ENCODE peak calls at places on chromosome 7, in seven cellular contexts. U is cardiac muscle cell, O is breast epithelium, V is SJSA1, C is body of pancreas, X is GM23248, M is tibial artery. D is an unnamed sample.

GRCh38 chr7:77393261-77393660 is 22.9 kb downstream of the GSAP start:
- DNase-seq in M (no peak), O (no peak), X (peak; percentile 23), U (no peak), V (no peak), C (no peak), D (no peak)

GRCh38 chr7:77989981-77990566 is 191.5 kb downstream of the PHTF2 start:
- DNase-seq in M (no peak), O (no peak), U (no peak), V (no peak), C (no peak), X (no peak), D (no peak)

GRCh38 chr7:95758187-95758586 is 14.2 kb upstream of the DYNC1I1 start:
- DNase-seq in M (no peak), X (no peak), O (no peak), V (no peak), U (no peak), C (no peak), D (no peak)

GRCh38 chr7:158814637-158815036 is 14.7 kb downstream of the ESYT2 start:
- DNase-seq in X (no peak), M (no peak), C (no peak), O (no peak), U (no peak), V (no peak), D (no peak)

GRCh38 chr7:7956531-7957221 is 11.9 kb upstream of the GLCCI1 start:
- DNase-seq in U (no peak), M (no peak), V (no peak), X (peak; percentile 71), C (no peak), O (no peak), D (no peak)

GRCh38 chr7:26723140-26723539 is 141.2 kb downstream of the SKAP2 start:
- DNase-seq in O (no peak), U (no peak), X (no peak), C (no peak), V (no peak), M (no peak), D (no peak)

GRCh38 chr7:6430271-6430940 is 17.3 kb downstream of the DAGLB start:
- DNase-seq in O (no peak), V (no peak), C (no peak), U (peak; percentile 28), X (peak; percentile 65), M (no peak), D (no peak)

GRCh38 chr7:8216291-8216690 is 45.7 kb downstream of the ICA1 start:
- DNase-seq in M (no peak), V (no peak), X (no peak), O (no peak), U (no peak), C (no peak), D (no peak)

GRCh38 chr7:30453016-30453415 is 25.6 kb downstream of the NOD1 start:
- DNase-seq in C (peak; percentile 2), O (no peak), U (peak; percentile 65), X (no peak), M (no peak), V (no peak), D (no peak)
- H3K36me3 ChIP-seq in C (no peaks in the 10 kb centered on the region), O (peaks cover 7% of the 10 kb centered on the region), U (peaks cover 13% of the 10 kb centered on the region), X (peaks cover 12% of the 10 kb centered on the region), M (peaks cover 99% of the 10 kb centered on the region), V (peaks cover 45% of the 10 kb centered on the region), D (peaks cover 98% of the 10 kb centered on the region)

GRCh38 chr7:22694597-22695207 is 32.3 kb upstream of the IL6 start:
- DNase-seq in M (no peak), C (no peak), V (no peak), O (no peak), X (peak; percentile 24), U (no peak), D (no peak)

GRCh38 chr7:22695476-22696132 is 31.4 kb upstream of the IL6 start:
- DNase-seq in O (no peak), U (no peak), V (no peak), M (no peak), X (no peak), C (no peak), D (no peak)

GRCh38 chr7:22697322-22697859 is 29.6 kb upstream of the IL6 start:
- DNase-seq in C (no peak), U (no peak), M (no peak), X (no peak), O (no peak), V (no peak), D (no peak)

GRCh38 chr7:22697897-22698645 is 28.9 kb upstream of the IL6 start:
- DNase-seq in X (no peak), O (no peak), M (no peak), V (no peak), U (no peak), C (no peak), D (no peak)

DNA sequence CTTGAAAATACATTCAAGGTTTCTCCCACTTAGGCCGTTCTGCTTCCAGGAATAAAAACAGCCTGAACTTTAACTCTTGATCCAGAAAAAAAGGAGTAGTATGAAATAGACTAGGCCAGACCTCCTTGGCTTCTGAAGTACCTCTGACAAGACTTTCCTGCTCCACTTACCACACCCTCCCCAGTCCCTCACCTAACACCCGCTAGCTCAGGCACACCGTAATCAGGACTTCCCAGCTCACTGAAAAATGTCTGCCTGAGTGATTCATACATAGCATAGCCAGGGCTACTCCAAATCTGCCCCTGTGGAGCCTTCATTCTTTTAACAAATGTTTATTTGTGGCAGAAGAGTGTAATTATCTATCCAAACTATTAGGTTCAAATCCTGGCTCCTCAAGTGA is 30.3 kb upstream of the IL6 start:
- DNase-seq in O (no peak), U (no peak), V (no peak), C (no peak), M (no peak), X (no peak), D (no peak)
- H3K36me3 ChIP-seq in O (no peaks in the 10 kb centered on the region), U (no peaks in the 10 kb centered on the region), V (no peaks in the 10 kb centered on the region), C (no peaks in the 10 kb centered on the region), M (no peaks in the 10 kb centered on the region), X (no peaks in the 10 kb centered on the region), D (no peaks in the 10 kb centered on the region)

GRCh38 chr7:135197343-135197742 is 14.0 kb downstream of the WDR91 start:
- DNase-seq in M (no peak), U (no peak), O (no peak), X (no peak), V (peak; percentile 10), C (no peak), D (no peak)
- H3K36me3 ChIP-seq in M (peaks cover 94% of the 10 kb centered on the region), U (peaks cover 23% of the 10 kb centered on the region), O (no peaks in the 10 kb centered on the region), X (peaks cover 6% of the 10 kb centered on the region), V (peaks cover 88% of the 10 kb centered on the region), C (peaks cover 16% of the 10 kb centered on the region), D (peaks cover 96% of the 10 kb centered on the region)

GRCh38 chr7:104198673-104199278 is 9.0 kb downstream of the ORC5 start:
- DNase-seq in U (no peak), O (no peak), V (no peak), C (no peak), X (no peak), M (no peak), D (no peak)

GRCh38 chr7:104192434-104192833 is 15.4 kb downstream of the ORC5 start:
- DNase-seq in O (no peak), X (no peak), M (no peak), V (no peak), C (no peak), U (no peak), D (no peak)

DNA sequence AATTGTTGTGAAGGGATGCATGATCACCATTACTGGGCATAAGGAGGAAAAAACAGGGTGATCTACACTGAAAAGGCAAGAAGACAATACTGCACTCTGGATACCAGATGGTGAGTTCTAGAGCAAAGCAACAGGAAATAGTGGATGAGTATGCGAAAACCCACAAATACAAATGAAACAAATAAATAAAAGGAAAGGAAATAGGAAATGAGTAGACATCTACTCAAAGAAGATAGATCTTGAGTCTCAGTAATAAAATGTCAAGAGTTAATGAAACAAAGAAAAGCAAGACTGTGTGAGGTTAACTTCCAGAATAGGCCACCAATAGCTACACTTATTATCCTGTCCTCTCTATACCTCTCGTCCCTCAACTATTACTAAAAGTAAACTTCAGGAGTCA is 11.7 kb downstream of the ORC5 start:
- DNase-seq in O (no peak), C (no peak), V (no peak), M (no peak), X (no peak), U (no peak), D (no peak)
- H3K36me3 ChIP-seq in O (no peaks in the 10 kb centered on the region), C (no peaks in the 10 kb centered on the region), V (peaks cover 71% of the 10 kb centered on the region), M (peaks cover 72% of the 10 kb centered on the region), X (peaks cover 59% of the 10 kb centered on the region), U (peaks cover 44% of the 10 kb centered on the region), D (peaks cover 72% of the 10 kb centered on the region)

GRCh38 chr7:45103958-45104843 is 7.3 kb downstream of the TBRG4 start:
- DNase-seq in M (no peak), U (no peak), C (no peak), V (no peak), X (no peak), O (no peak), D (peak; percentile 63)

GRCh38 chr7:45104844-45105587 is 6.5 kb downstream of the TBRG4 start:
- DNase-seq in U (no peak), X (no peak), O (no peak), M (no peak), C (no peak), V (no peak), D (no peak)

GRCh38 chr7:45107356-45107755 is 4.1 kb downstream of the TBRG4 start:
- DNase-seq in U (no peak), C (no peak), V (no peak), O (no peak), M (no peak), X (no peak), D (no peak)

GRCh38 chr7:45106820-45107219 is 4.7 kb downstream of the TBRG4 start:
- DNase-seq in U (no peak), C (no peak), X (no peak), O (no peak), M (no peak), V (no peak), D (no peak)

GRCh38 chr7:45105588-45106188 is 5.8 kb downstream of the TBRG4 start:
- DNase-seq in U (no peak), M (no peak), O (no peak), V (no peak), C (no peak), X (no peak), D (no peak)
- H3K36me3 ChIP-seq in U (peaks cover 73% of the 10 kb centered on the region), M (peaks cover 87% of the 10 kb centered on the region), O (peaks cover 34% of the 10 kb centered on the region), V (peaks cover 88% of the 10 kb centered on the region), C (peaks cover 20% of the 10 kb centered on the region), X (peaks cover 46% of the 10 kb centered on the region), D (peaks cover 83% of the 10 kb centered on the region)

GRCh38 chr7:87187120-87187519 is 32.4 kb downstream of the TMEM243 start:
- DNase-seq in M (no peak), C (no peak), X (no peak), O (no peak), V (no peak), U (no peak), D (no peak)

GRCh38 chr7:87188930-87189329 is 30.6 kb downstream of the TMEM243 start:
- DNase-seq in C (no peak), U (no peak), V (no peak), M (no peak), O (no peak), X (no peak), D (no peak)

GRCh38 chr7:87192784-87193487 is 26.6 kb downstream of the TMEM243 start:
- DNase-seq in U (no peak), X (no peak), M (no peak), V (no peak), O (no peak), C (no peak), D (no peak)

GRCh38 chr7:87193912-87194311 is 25.6 kb downstream of the TMEM243 start:
- DNase-seq in O (no peak), V (no peak), X (no peak), M (no peak), C (no peak), U (no peak), D (no peak)

GRCh38 chr7:87190806-87191205 is 28.7 kb downstream of the TMEM243 start:
- DNase-seq in C (no peak), V (no peak), X (no peak), U (no peak), M (no peak), O (no peak), D (no peak)
- H3K36me3 ChIP-seq in C (peaks cover 17% of the 10 kb centered on the region), V (peaks cover 100% of the 10 kb centered on the region), X (peaks cover 95% of the 10 kb centered on the region), U (peaks cover 97% of the 10 kb centered on the region), M (peaks cover 85% of the 10 kb centered on the region), O (no peaks in the 10 kb centered on the region), D (peaks cover 96% of the 10 kb centered on the region)